ENCODE peak calls at places on chromosomes 5 and 9, in four cellular contexts. L is CD8-positive, alpha-beta T cell; Q is HL-60; M is gastrocnemius medialis. O is an unnamed sample.

GRCh38 chr5:73121109-73121443 is 701 bp downstream of the TMEM171 start:
- DNase-seq in M (no peak), L (no peak), Q (no peak), O (no peak)

GRCh38 chr9:131651599-131651998 is 88.3 kb downstream of the RAPGEF1 start:
- DNase-seq in L (no peak), Q (no peak), M (no peak), O (no peak)

GRCh38 chr5:38831117-38831516 is 14.7 kb upstream of the OSMR start:
- DNase-seq in Q (no peak), M (no peak), L (no peak), O (no peak)

GRCh38 chr5:121218086-121218485 is 633.6 kb upstream of the FTMT start:
- DNase-seq in Q (no peak), L (no peak), M (no peak), O (no peak)

GRCh38 chr5:851076-851475 is 290 bp upstream of the ZDHHC11 start:
- DNase-seq in Q (no peak), M (no peak), L (no peak), O (no peak)

GRCh38 chr9:116298992-116299391 is 145.4 kb downstream of the PAPPA start:
- DNase-seq in L (no peak), Q (no peak), M (no peak), O (no peak)

GRCh38 chr5:97635553-97635952 is 452.5 kb upstream of the RIOK2 start:
- DNase-seq in L (no peak), M (no peak), Q (no peak), O (no peak)

GRCh38 chr9:100029246-100029645 is 69.6 kb downstream of the ERP44 start:
- DNase-seq in M (no peak), L (no peak), Q (no peak), O (no peak)

GRCh38 chr9:98807070-98807810 is at the start of gene GALNT12:
- DNase-seq in Q (no peak), M (no peak), L (peak), O (peak)

GRCh38 chr5:39498247-39498952 is 73.6 kb upstream of the DAB2 start:
- DNase-seq in M (no peak), L (no peak), Q (no peak), O (no peak)

GRCh38 chr5:63854076-63854475 is 108.2 kb downstream of the HTR1A start:
- DNase-seq in L (no peak), Q (no peak), M (no peak), O (no peak)

GRCh38 chr5:76175051-76175666 is 92.0 kb downstream of the SV2C start:
- DNase-seq in M (no peak), Q (peak), L (peak), O (no peak)

GRCh38 chr5:128644863-128645262 is 106.8 kb upstream of the FBN2 start:
- DNase-seq in M (no peak), L (no peak), Q (no peak), O (no peak)

GRCh38 chr5:27437594-27438200 is 399.3 kb upstream of the CDH9 start:
- DNase-seq in Q (no peak), M (no peak), L (no peak), O (no peak)

GRCh38 chr9:115923903-115924668 is 229.5 kb upstream of the PAPPA start:
- DNase-seq in M (no peak), Q (no peak), L (no peak), O (no peak)

GRCh38 chr5:179819296-179820126 is 1.2 kb upstream of the SQSTM1 start:
- DNase-seq in Q (no peak), M (peak), L (no peak), O (peak)

GRCh38 chr9:78127271-78128225 is 95.9 kb upstream of the GNAQ start:
- DNase-seq in Q (no peak), L (no peak), M (no peak), O (no peak)

GRCh38 chr9:23073136-23073535 is 626.5 kb downstream of the DMRTA1 start:
- DNase-seq in Q (no peak), L (no peak), M (no peak), O (no peak)

GRCh38 chr5:34849253-34849652 is 10.3 kb downstream of the TTC23L start:
- DNase-seq in Q (no peak), L (no peak), M (no peak), O (no peak)

GRCh38 chr5:109529520-109529919 is 119.7 kb upstream of the PJA2 start:
- DNase-seq in M (peak), L (no peak), Q (no peak), O (no peak)

GRCh38 chr9:94808926-94809700 is 82.6 kb downstream of the AOPEP start:
- DNase-seq in M (no peak), Q (no peak), L (no peak), O (no peak)

GRCh38 chr5:34749431-34749872 is 89.5 kb upstream of the TTC23L start:
- DNase-seq in Q (no peak), L (no peak), M (no peak), O (no peak)

DNA sequence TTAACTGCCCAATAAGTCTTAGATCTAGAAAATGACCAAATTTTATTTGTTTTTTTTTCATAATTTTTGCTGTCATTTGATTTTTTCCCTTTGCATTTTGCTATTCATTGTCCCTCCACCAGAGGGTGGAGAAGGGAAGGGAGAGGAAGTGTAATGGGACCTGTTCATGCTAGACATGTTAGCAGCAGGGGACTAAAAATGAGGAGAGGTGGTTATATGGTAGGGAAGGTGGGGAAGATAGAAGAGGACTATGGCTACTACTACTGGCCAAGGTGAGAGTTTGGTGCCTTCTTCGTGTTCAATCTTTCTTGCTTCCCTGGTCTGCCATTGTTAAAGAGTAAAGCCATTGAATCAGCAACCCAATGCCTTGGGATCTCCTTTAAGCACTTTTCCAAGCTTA is 6.4 kb downstream of the GRIA1 start:
- DNase-seq in Q (no peak), M (no peak), L (no peak), O (no peak)
- TF ChIP-seq CTCF in Q (peak), M (peak), L (no peak), O (no peak)

GRCh38 chr5:2387224-2388004 is 364.1 kb downstream of the IRX2 start:
- DNase-seq in M (no peak), Q (no peak), L (no peak), O (no peak)
- H3K4me3 ChIP-seq in M (no peak), Q (no peak), L (no peak), O (no peak)

GRCh38 chr9:89482056-89482784 is 15.7 kb downstream of the SEMA4D start:
- DNase-seq in M (peak), L (no peak), Q (no peak), O (no peak)
- TF ChIP-seq CTCF in M (no peak), L (no peak), Q (no peak), O (no peak)

GRCh38 chr5:140362875-140363630 is 3.1 kb downstream of the SLC4A9 start:
- DNase-seq in Q (peak), L (peak), M (peak), O (peak)
- H3K4me3 ChIP-seq in Q (no peak), L (peak), M (peak), O (no peak)

GRCh38 chr5:43041669-43042175 is 1.6 kb upstream of the ANXA2R start:
- DNase-seq in Q (no peak), M (peak), L (no peak), O (peak)
- TF ChIP-seq CTCF in Q (no peak), M (no peak), L (no peak), O (no peak)

DNA sequence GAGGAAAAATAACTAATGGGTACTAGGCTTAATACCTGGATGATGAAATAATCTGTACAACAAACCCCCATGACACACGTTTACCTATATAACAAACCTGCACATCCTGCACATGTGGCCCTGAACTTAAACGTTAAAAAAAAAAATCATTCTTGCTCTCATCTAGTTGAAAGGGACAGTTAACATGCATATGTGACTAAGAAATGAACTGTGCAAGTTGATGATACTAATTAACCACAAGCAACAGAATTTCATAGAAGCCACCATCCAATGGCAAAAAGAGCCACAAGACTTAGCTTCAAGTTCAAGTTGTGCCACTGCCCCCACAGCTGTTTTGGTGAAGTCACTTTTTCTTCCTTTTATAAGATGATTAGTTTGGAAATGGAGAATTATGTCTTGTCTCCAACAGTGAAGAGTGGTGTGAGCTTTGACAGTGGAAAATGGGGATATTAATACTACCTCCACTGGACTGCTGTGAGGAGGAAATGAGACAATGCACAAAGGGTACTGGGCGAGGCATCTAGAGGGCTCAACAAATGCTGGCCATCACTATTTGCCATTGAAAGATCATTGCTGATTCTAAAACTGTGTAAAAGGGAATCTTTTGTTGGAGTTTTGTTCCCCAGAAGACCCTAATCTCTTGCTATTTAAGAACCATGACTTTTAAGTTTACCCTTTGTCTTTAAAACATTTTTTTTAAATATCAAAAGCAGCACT is 202.1 kb downstream of the EBF1 start:
- DNase-seq in M (no peak), Q (no peak), L (no peak), O (no peak)
- H3K4me3 ChIP-seq in M (no peak), Q (no peak), L (no peak), O (no peak)